ENCODE peak calls at places on chromosomes 6 and 20, in seven cellular contexts. One of them, this sample, is unnamed.

GRCh38 chr6:31958412-31958740 is 395 bp downstream of the NELFE start:
- DNase-seq in H1: no peak
- DNase-seq in fibroblast of lung: no peak
- DNase-seq in CD8-positive, alpha-beta memory T cell: no peak
- DNase-seq in cardiac muscle cell: no peak
- DNase-seq in right cardiac atrium: no peak
- DNase-seq in SJSA1: no peak
- DNase-seq in this sample: no peak

GRCh38 chr6:34565722-34566137 is 9.6 kb upstream of the SPDEF start:
- DNase-seq in cardiac muscle cell: no peak
- DNase-seq in CD8-positive, alpha-beta memory T cell: no peak
- DNase-seq in fibroblast of lung: no peak
- DNase-seq in H1: no peak
- DNase-seq in right cardiac atrium: no peak
- DNase-seq in SJSA1: no peak
- DNase-seq in this sample: no peak

GRCh38 chr20:47354710-47355488 is 1.6 kb downstream of the ZMYND8 start:
- DNase-seq in cardiac muscle cell: no peak
- DNase-seq in CD8-positive, alpha-beta memory T cell: no peak
- DNase-seq in fibroblast of lung: no peak
- DNase-seq in H1: no peak
- DNase-seq in right cardiac atrium: no peak
- DNase-seq in SJSA1: peak; percentile 42
- DNase-seq in this sample: peak; percentile 71

GRCh38 chr6:38846844-38847243 is 131.7 kb downstream of the DNAH8 start:
- DNase-seq in cardiac muscle cell: no peak
- DNase-seq in SJSA1: no peak
- DNase-seq in H1: no peak
- DNase-seq in fibroblast of lung: no peak
- DNase-seq in CD8-positive, alpha-beta memory T cell: no peak
- DNase-seq in right cardiac atrium: no peak
- DNase-seq in this sample: peak; percentile 79

GRCh38 chr20:49701313-49701731 is 12.4 kb downstream of the B4GALT5 start:
- DNase-seq in SJSA1: no peak
- DNase-seq in cardiac muscle cell: no peak
- DNase-seq in CD8-positive, alpha-beta memory T cell: peak; percentile 3
- DNase-seq in right cardiac atrium: no peak
- DNase-seq in fibroblast of lung: peak; percentile 36
- DNase-seq in H1: no peak
- DNase-seq in this sample: peak; percentile 73

GRCh38 chr6:121555201-121555600 is 119.8 kb downstream of the GJA1 start:
- DNase-seq in cardiac muscle cell: no peak
- DNase-seq in H1: no peak
- DNase-seq in CD8-positive, alpha-beta memory T cell: no peak
- DNase-seq in SJSA1: no peak
- DNase-seq in right cardiac atrium: no peak
- DNase-seq in fibroblast of lung: no peak
- DNase-seq in this sample: no peak

GRCh38 chr6:25296217-25296905 is 17.2 kb downstream of the CARMIL1 start:
- DNase-seq in right cardiac atrium: no peak
- DNase-seq in cardiac muscle cell: peak; percentile 37
- DNase-seq in CD8-positive, alpha-beta memory T cell: no peak
- DNase-seq in H1: no peak
- DNase-seq in fibroblast of lung: peak; percentile 41
- DNase-seq in SJSA1: no peak
- DNase-seq in this sample: no peak

GRCh38 chr20:31681128-31681727 is 41.4 kb downstream of the BCL2L1 start:
- DNase-seq in fibroblast of lung: no peak
- DNase-seq in cardiac muscle cell: no peak
- DNase-seq in SJSA1: no peak
- DNase-seq in CD8-positive, alpha-beta memory T cell: no peak
- DNase-seq in right cardiac atrium: no peak
- DNase-seq in H1: no peak
- DNase-seq in this sample: no peak

GRCh38 chr6:90420495-90420894 is 123.9 kb upstream of the BACH2 start:
- DNase-seq in fibroblast of lung: no peak
- DNase-seq in CD8-positive, alpha-beta memory T cell: no peak
- DNase-seq in H1: no peak
- DNase-seq in cardiac muscle cell: peak; percentile 25
- DNase-seq in SJSA1: no peak
- DNase-seq in right cardiac atrium: no peak
- DNase-seq in this sample: no peak

GRCh38 chr20:2108498-2108897 is 6.9 kb downstream of the STK35 start:
- DNase-seq in H1: no peak
- DNase-seq in right cardiac atrium: no peak
- DNase-seq in CD8-positive, alpha-beta memory T cell: no peak
- DNase-seq in cardiac muscle cell: no peak
- DNase-seq in fibroblast of lung: no peak
- DNase-seq in SJSA1: no peak
- DNase-seq in this sample: no peak

DNA sequence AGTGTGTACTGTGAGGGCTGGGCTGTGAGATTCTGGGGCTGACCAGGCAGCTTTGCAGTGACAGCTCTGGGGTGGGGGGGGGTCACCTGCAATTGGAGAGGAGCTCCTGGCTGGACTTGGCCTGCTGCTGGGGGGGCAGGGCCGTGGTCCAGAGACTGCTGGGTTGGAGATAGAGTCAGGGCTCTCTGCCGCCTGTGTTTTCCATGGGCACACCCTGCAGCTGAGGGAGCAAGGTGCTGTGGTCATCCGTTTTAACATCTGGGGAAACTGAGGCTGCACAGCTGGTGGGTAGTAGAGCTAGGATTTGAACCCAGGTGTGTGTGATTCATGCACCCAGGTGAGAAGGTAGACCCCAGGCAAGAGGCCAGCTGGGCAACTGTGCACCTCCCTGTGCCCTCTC is 7.3 kb downstream of the DLGAP4 start:
- DNase-seq in right cardiac atrium: no peak
- DNase-seq in cardiac muscle cell: no peak
- DNase-seq in CD8-positive, alpha-beta memory T cell: no peak
- DNase-seq in fibroblast of lung: no peak
- DNase-seq in H1: no peak
- DNase-seq in SJSA1: no peak
- DNase-seq in this sample: no peak
- H3K27me3 ChIP-seq in right cardiac atrium: no peaks in the 10 kb centered on the region
- H3K27me3 ChIP-seq in cardiac muscle cell: peaks cover 35% of the 10 kb centered on the region
- H3K27me3 ChIP-seq in CD8-positive, alpha-beta memory T cell: peaks cover 13% of the 10 kb centered on the region
- H3K27me3 ChIP-seq in fibroblast of lung: peaks cover 4% of the 10 kb centered on the region
- H3K27me3 ChIP-seq in H1: no peaks in the 10 kb centered on the region
- H3K27me3 ChIP-seq in SJSA1: peaks cover 30% of the 10 kb centered on the region
- H3K27me3 ChIP-seq in this sample: peaks cover 7% of the 10 kb centered on the region

DNA sequence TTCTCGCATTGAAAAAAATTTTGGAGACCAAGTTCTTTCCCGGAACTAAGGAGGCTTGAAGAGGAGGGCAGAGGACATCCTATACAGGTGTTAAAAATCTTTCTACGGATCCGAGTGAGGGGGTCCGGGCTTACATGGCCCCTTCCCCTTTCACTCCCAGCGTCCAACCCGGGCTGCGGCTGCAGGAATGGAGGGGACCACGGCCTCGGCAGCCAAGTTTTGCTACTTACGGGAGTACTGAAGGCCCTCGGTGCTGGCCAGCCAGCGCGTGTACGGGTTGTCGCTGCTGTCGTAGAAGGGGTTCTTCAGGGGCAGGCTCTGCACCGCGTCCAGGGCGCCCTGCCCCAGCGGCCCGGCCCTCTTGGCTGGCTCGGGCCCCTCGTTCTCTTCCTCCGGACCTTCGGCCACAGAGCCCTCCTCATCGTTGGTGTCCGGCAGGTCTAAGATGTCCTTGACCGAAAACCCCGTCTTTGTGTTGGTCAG is 642 bp downstream of the NKX2-2 start:
- DNase-seq in CD8-positive, alpha-beta memory T cell: no peak
- DNase-seq in H1: no peak
- DNase-seq in fibroblast of lung: no peak
- DNase-seq in right cardiac atrium: no peak
- DNase-seq in SJSA1: peak; percentile 56
- DNase-seq in cardiac muscle cell: no peak
- DNase-seq in this sample: no peak
- H3K4me3 ChIP-seq in CD8-positive, alpha-beta memory T cell: no peak overlapping the region
- H3K4me3 ChIP-seq in H1: peak overlapping the region; percentile 58
- H3K4me3 ChIP-seq in fibroblast of lung: no peak overlapping the region
- H3K4me3 ChIP-seq in right cardiac atrium: peak overlapping the region; percentile 43
- H3K4me3 ChIP-seq in SJSA1: peak overlapping the region; percentile 82
- H3K4me3 ChIP-seq in cardiac muscle cell: no peak overlapping the region
- H3K4me3 ChIP-seq in this sample: no peak overlapping the region

DNA sequence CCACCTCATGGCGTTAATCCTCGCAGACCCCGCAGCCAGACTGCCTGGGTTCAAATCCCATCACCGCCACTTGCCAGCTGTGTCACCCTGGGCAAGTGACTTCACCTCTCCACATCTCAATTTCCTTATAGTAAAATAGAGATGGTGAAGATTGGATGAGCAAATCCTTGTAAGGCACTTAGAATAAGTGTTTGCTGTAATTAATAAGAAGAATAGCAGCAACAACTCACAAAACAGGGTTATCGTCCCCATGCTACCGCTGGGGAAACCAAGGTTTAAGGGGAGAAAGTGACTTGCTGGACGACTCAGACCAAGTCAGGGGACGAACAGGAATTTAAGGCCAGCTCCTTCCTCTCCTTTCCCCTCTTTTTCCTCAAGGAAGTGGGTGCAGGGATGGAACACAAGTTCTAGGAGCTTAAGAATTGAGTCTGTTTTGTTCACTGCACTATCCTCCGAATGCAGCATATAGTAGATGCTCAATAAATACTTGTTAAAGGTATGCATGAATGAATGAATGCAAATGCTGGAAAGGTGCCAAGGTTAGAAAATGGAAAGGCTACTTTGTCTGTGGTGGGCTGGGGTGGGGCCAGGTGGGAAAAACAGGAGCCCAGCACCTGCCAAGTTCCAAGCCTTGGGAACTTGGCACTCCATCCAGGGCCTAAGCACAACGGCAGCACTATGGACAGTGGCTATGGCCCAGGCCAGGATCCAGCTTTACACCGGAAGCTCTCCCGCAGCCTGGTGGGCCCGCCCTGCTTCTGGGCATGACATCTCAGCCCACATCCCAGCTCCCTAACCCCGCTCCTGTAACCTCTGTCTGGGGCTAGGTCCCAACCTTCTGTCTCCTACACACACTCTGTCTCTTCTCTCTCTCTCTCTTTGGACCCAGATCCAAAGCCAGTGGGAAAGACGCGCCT is 4.9 kb upstream of the CDH22 start:
- DNase-seq in SJSA1: no peak
- DNase-seq in CD8-positive, alpha-beta memory T cell: no peak
- DNase-seq in H1: no peak
- DNase-seq in fibroblast of lung: no peak
- DNase-seq in cardiac muscle cell: no peak
- DNase-seq in right cardiac atrium: no peak
- DNase-seq in this sample: no peak
- H3K27me3 ChIP-seq in SJSA1: peaks cover 89% of the 10 kb centered on the region
- H3K27me3 ChIP-seq in CD8-positive, alpha-beta memory T cell: peaks cover 55% of the 10 kb centered on the region
- H3K27me3 ChIP-seq in H1: peaks cover 65% of the 10 kb centered on the region
- H3K27me3 ChIP-seq in fibroblast of lung: peaks cover 83% of the 10 kb centered on the region
- H3K27me3 ChIP-seq in cardiac muscle cell: peaks cover 57% of the 10 kb centered on the region
- H3K27me3 ChIP-seq in right cardiac atrium: no peaks in the 10 kb centered on the region
- H3K27me3 ChIP-seq in this sample: peaks cover 49% of the 10 kb centered on the region

GRCh38 chr20:63577317-63577894 is 3.4 kb upstream of the HELZ2 start:
- DNase-seq in fibroblast of lung: no peak
- DNase-seq in right cardiac atrium: peak; percentile 84
- DNase-seq in H1: no peak
- DNase-seq in SJSA1: no peak
- DNase-seq in CD8-positive, alpha-beta memory T cell: no peak
- DNase-seq in cardiac muscle cell: no peak
- DNase-seq in this sample: no peak
- H3K4me3 ChIP-seq in fibroblast of lung: no peak overlapping the region
- H3K4me3 ChIP-seq in right cardiac atrium: no peak overlapping the region
- H3K4me3 ChIP-seq in H1: no peak overlapping the region
- H3K4me3 ChIP-seq in SJSA1: no peak overlapping the region
- H3K4me3 ChIP-seq in CD8-positive, alpha-beta memory T cell: no peak overlapping the region
- H3K4me3 ChIP-seq in cardiac muscle cell: no peak overlapping the region
- H3K4me3 ChIP-seq in this sample: no peak overlapping the region

GRCh38 chr20:58150772-58151171 is 77.7 kb downstream of the ANKRD60 start:
- DNase-seq in right cardiac atrium: no peak
- DNase-seq in SJSA1: no peak
- DNase-seq in CD8-positive, alpha-beta memory T cell: no peak
- DNase-seq in H1: peak; percentile 33
- DNase-seq in fibroblast of lung: no peak
- DNase-seq in cardiac muscle cell: peak; percentile 8
- DNase-seq in this sample: no peak

GRCh38 chr20:58149412-58150091 is 78.9 kb downstream of the ANKRD60 start:
- DNase-seq in SJSA1: no peak
- DNase-seq in fibroblast of lung: no peak
- DNase-seq in right cardiac atrium: no peak
- DNase-seq in CD8-positive, alpha-beta memory T cell: no peak
- DNase-seq in cardiac muscle cell: no peak
- DNase-seq in H1: no peak
- DNase-seq in this sample: no peak

GRCh38 chr20:58155148-58155925 is 73.1 kb downstream of the ANKRD60 start:
- DNase-seq in SJSA1: no peak
- DNase-seq in CD8-positive, alpha-beta memory T cell: no peak
- DNase-seq in fibroblast of lung: no peak
- DNase-seq in right cardiac atrium: no peak
- DNase-seq in cardiac muscle cell: no peak
- DNase-seq in H1: no peak
- DNase-seq in this sample: no peak

GRCh38 chr20:58154106-58154505 is 74.3 kb downstream of the ANKRD60 start:
- DNase-seq in SJSA1: no peak
- DNase-seq in cardiac muscle cell: no peak
- DNase-seq in right cardiac atrium: no peak
- DNase-seq in H1: no peak
- DNase-seq in CD8-positive, alpha-beta memory T cell: no peak
- DNase-seq in fibroblast of lung: no peak
- DNase-seq in this sample: no peak

DNA sequence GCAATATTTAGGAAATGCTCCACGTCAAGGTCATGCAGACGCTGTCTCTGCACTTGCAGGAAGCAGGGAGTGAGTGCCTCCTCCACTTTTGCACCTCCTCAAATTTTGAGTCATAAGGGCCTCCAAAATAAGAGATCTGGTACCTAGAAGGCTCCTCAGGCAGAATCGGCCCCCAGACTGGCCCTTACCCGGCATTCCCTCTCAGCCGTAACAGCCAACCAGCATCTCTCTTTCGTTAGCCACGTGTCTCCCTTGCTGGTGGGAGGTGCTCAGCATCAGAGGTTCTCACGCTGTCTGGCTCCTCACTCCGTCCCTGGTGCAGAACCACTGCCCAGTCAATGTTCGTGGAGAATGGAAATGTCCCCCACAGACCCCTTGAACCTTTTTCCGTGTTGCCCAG is 75.3 kb downstream of the ANKRD60 start:
- DNase-seq in CD8-positive, alpha-beta memory T cell: no peak
- DNase-seq in right cardiac atrium: no peak
- DNase-seq in cardiac muscle cell: no peak
- DNase-seq in H1: no peak
- DNase-seq in fibroblast of lung: no peak
- DNase-seq in SJSA1: no peak
- DNase-seq in this sample: no peak
- H3K27me3 ChIP-seq in CD8-positive, alpha-beta memory T cell: peaks cover 4% of the 10 kb centered on the region
- H3K27me3 ChIP-seq in right cardiac atrium: no peaks in the 10 kb centered on the region
- H3K27me3 ChIP-seq in cardiac muscle cell: peaks cover 41% of the 10 kb centered on the region
- H3K27me3 ChIP-seq in H1: peaks cover 14% of the 10 kb centered on the region
- H3K27me3 ChIP-seq in fibroblast of lung: no peaks in the 10 kb centered on the region
- H3K27me3 ChIP-seq in SJSA1: no peaks in the 10 kb centered on the region
- H3K27me3 ChIP-seq in this sample: peaks cover 28% of the 10 kb centered on the region

DNA sequence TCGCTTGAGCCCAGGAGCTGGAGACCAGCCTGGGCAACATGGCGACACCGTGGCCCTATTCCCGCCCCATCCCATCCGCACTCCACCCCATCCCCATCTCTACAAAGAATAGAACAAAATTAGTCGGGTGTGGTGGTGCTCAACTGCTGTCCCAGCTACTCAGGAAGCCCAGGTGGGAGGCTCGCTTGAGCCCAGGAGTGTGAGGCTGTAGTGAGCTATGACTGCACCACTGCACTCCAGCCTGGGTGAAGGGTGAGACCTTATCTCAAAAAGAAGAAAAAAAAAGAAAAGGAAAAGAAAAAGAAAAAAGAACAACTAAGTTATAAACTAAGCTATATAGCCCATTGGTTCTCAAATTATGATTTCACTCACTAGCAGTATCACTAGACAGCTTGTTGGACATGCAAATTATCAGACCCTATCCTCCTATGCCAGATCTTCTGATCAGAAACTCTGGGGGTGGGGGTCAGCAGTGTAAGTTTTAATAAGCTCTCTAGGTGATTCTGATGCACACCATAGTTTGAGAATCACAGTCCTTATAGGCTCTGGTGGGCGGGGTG is 491 bp upstream of the ITCH start:
- DNase-seq in CD8-positive, alpha-beta memory T cell: no peak
- DNase-seq in fibroblast of lung: no peak
- DNase-seq in right cardiac atrium: no peak
- DNase-seq in SJSA1: no peak
- DNase-seq in cardiac muscle cell: no peak
- DNase-seq in H1: no peak
- DNase-seq in this sample: no peak
- H3K4me3 ChIP-seq in CD8-positive, alpha-beta memory T cell: peak overlapping the region; percentile 72
- H3K4me3 ChIP-seq in fibroblast of lung: peak overlapping the region; percentile 7
- H3K4me3 ChIP-seq in right cardiac atrium: peak overlapping the region; percentile 85
- H3K4me3 ChIP-seq in SJSA1: peak overlapping the region; percentile 84
- H3K4me3 ChIP-seq in cardiac muscle cell: peak overlapping the region; percentile 91
- H3K4me3 ChIP-seq in H1: peak overlapping the region; percentile 91
- H3K4me3 ChIP-seq in this sample: peak overlapping the region; percentile 97

This sample was measured in bronchial epithelial cell.